ENCODE peak calls at places on chromosomes 1 and 21, in four cellular contexts. One of them, this sample, is unnamed.
A peak's percentile ranks its signal among the peaks of the same experiment; 100 is the strongest.

GRCh38 chr21:45459171-45460010 is 54.4 kb downstream of the COL18A1 start:
- DNase-seq in kidney glomerular epithelial cell: no peak
- DNase-seq in EL: no peak
- DNase-seq in neuronal stem cell: no peak
- DNase-seq in this sample: no peak

GRCh38 chr1:183267646-183268431 is 81.8 kb downstream of the LAMC2 start:
- DNase-seq in kidney glomerular epithelial cell: no peak
- DNase-seq in EL: peak; percentile 95
- DNase-seq in neuronal stem cell: no peak
- DNase-seq in this sample: no peak

GRCh38 chr1:46522969-46523320 is 28.5 kb downstream of the KNCN start:
- DNase-seq in kidney glomerular epithelial cell: no peak
- DNase-seq in EL: no peak
- DNase-seq in neuronal stem cell: no peak
- DNase-seq in this sample: no peak

GRCh38 chr1:218931331-218931730 is 242.3 kb upstream of the LYPLAL1 start:
- DNase-seq in kidney glomerular epithelial cell: no peak
- DNase-seq in EL: no peak
- DNase-seq in neuronal stem cell: no peak
- DNase-seq in this sample: no peak

GRCh38 chr1:7717769-7718368 is 53.2 kb upstream of the VAMP3 start:
- DNase-seq in kidney glomerular epithelial cell: no peak
- DNase-seq in EL: no peak
- DNase-seq in neuronal stem cell: no peak
- DNase-seq in this sample: no peak

GRCh38 chr1:46812996-46813857 is 14.4 kb downstream of the CYP4B1 start:
- DNase-seq in kidney glomerular epithelial cell: no peak
- DNase-seq in EL: no peak
- DNase-seq in neuronal stem cell: no peak
- DNase-seq in this sample: no peak

GRCh38 chr1:210250665-210250997 is 18.0 kb downstream of the SERTAD4 start:
- DNase-seq in kidney glomerular epithelial cell: no peak
- DNase-seq in EL: no peak
- DNase-seq in neuronal stem cell: peak; percentile 40
- DNase-seq in this sample: peak; percentile 31

GRCh38 chr1:173889885-173890284 is 21.7 kb downstream of the ZBTB37 start:
- DNase-seq in kidney glomerular epithelial cell: no peak
- DNase-seq in EL: no peak
- DNase-seq in neuronal stem cell: no peak
- DNase-seq in this sample: no peak

GRCh38 chr1:44811714-44812151 is 3.4 kb downstream of the BTBD19 start:
- DNase-seq in kidney glomerular epithelial cell: peak; percentile 30
- DNase-seq in EL: peak; percentile 83
- DNase-seq in neuronal stem cell: no peak
- DNase-seq in this sample: no peak

GRCh38 chr1:27363766-27364695 is 2.7 kb downstream of the MAP3K6 start:
- DNase-seq in kidney glomerular epithelial cell: no peak
- DNase-seq in EL: no peak
- DNase-seq in neuronal stem cell: peak; percentile 83
- DNase-seq in this sample: no peak

GRCh38 chr1:149849947-149850360 is 49.4 kb upstream of the BOLA1 start:
- DNase-seq in kidney glomerular epithelial cell: no peak
- DNase-seq in EL: peak; percentile 21
- DNase-seq in neuronal stem cell: no peak
- DNase-seq in this sample: no peak

GRCh38 chr1:11151854-11152612 is 37.1 kb upstream of the ANGPTL7 start:
- DNase-seq in kidney glomerular epithelial cell: no peak
- DNase-seq in EL: peak; percentile 42
- DNase-seq in neuronal stem cell: no peak
- DNase-seq in this sample: no peak

GRCh38 chr1:180083164-180083563 is 71.5 kb upstream of the QSOX1 start:
- DNase-seq in kidney glomerular epithelial cell: no peak
- DNase-seq in EL: peak; percentile 6
- DNase-seq in neuronal stem cell: no peak
- DNase-seq in this sample: no peak

GRCh38 chr1:110242731-110243130 is 32.6 kb downstream of the KCNC4 start:
- DNase-seq in kidney glomerular epithelial cell: no peak
- DNase-seq in EL: no peak
- DNase-seq in neuronal stem cell: no peak
- DNase-seq in this sample: no peak

GRCh38 chr1:116808476-116809180 is 54.4 kb downstream of the CD2 start:
- DNase-seq in kidney glomerular epithelial cell: no peak
- DNase-seq in EL: no peak
- DNase-seq in neuronal stem cell: no peak
- DNase-seq in this sample: no peak

GRCh38 chr1:42313970-42314369 is 21.1 kb downstream of the FOXJ3 start:
- DNase-seq in kidney glomerular epithelial cell: no peak
- DNase-seq in EL: no peak
- DNase-seq in neuronal stem cell: no peak
- DNase-seq in this sample: no peak

GRCh38 chr1:12161662-12162458 is 4.9 kb upstream of the TNFRSF1B start:
- DNase-seq in kidney glomerular epithelial cell: no peak
- DNase-seq in EL: peak; percentile 96
- DNase-seq in neuronal stem cell: no peak
- DNase-seq in this sample: no peak

GRCh38 chr1:91071838-91072237 is 50.0 kb upstream of the ZNF644 start:
- DNase-seq in kidney glomerular epithelial cell: no peak
- DNase-seq in EL: no peak
- DNase-seq in neuronal stem cell: no peak
- DNase-seq in this sample: no peak

GRCh38 chr1:27564710-27565649 is 39.0 kb downstream of the AHDC1 start:
- DNase-seq in kidney glomerular epithelial cell: no peak
- DNase-seq in EL: no peak
- DNase-seq in neuronal stem cell: no peak
- DNase-seq in this sample: no peak

GRCh38 chr1:234755449-234755863 is 145.5 kb upstream of the IRF2BP2 start:
- DNase-seq in kidney glomerular epithelial cell: peak; percentile 20
- DNase-seq in EL: peak; percentile 91
- DNase-seq in neuronal stem cell: no peak
- DNase-seq in this sample: no peak

GRCh38 chr1:50368179-50369007 is 54.9 kb downstream of the DMRTA2 start:
- DNase-seq in kidney glomerular epithelial cell: peak; percentile 17
- DNase-seq in EL: peak; percentile 24
- DNase-seq in neuronal stem cell: peak; percentile 56
- DNase-seq in this sample: peak; percentile 62

GRCh38 chr21:14949603-14950002 is 115.2 kb downstream of the NRIP1 start:
- DNase-seq in kidney glomerular epithelial cell: no peak
- DNase-seq in EL: no peak
- DNase-seq in neuronal stem cell: no peak
- DNase-seq in this sample: no peak

GRCh38 chr1:93616221-93616995 is 65.2 kb downstream of the BCAR3 start:
- DNase-seq in kidney glomerular epithelial cell: no peak
- DNase-seq in EL: no peak
- DNase-seq in neuronal stem cell: no peak
- DNase-seq in this sample: no peak

GRCh38 chr1:213934642-213935041 is 53.1 kb upstream of the PROX1 start:
- DNase-seq in kidney glomerular epithelial cell: peak; percentile 88
- DNase-seq in EL: no peak
- DNase-seq in neuronal stem cell: no peak
- DNase-seq in this sample: no peak

GRCh38 chr1:203807211-203807610 is 11.8 kb downstream of the ZBED6 start:
- DNase-seq in kidney glomerular epithelial cell: no peak
- DNase-seq in EL: peak; percentile 89
- DNase-seq in neuronal stem cell: no peak
- DNase-seq in this sample: no peak

GRCh38 chr1:200134116-200134515 is 106.6 kb downstream of the NR5A2 start:
- DNase-seq in kidney glomerular epithelial cell: peak; percentile 7
- DNase-seq in EL: no peak
- DNase-seq in neuronal stem cell: no peak
- DNase-seq in this sample: no peak

GRCh38 chr1:91891969-91892368 is 6.0 kb upstream of the TGFBR3 start:
- DNase-seq in kidney glomerular epithelial cell: no peak
- DNase-seq in EL: peak; percentile 64
- DNase-seq in neuronal stem cell: no peak
- DNase-seq in this sample: no peak

This sample was measured in neural crest cell.